ENCODE peak calls at places on chromosomes 16 and 17, in four cellular contexts. One of them, this sample, is unnamed. For H3K36me3, the result is how much of the 10 kb centered on the place peaks cover.

GRCh38 chr16:64983983-64984382 is 137.9 kb downstream of the CDH11 start:
- DNase-seq in ascending aorta: no peak
- DNase-seq in left lung: no peak
- DNase-seq in tibial artery: no peak
- DNase-seq in this sample: no peak

GRCh38 chr17:80478487-80479245 is 2.3 kb upstream of the NPTX1 start:
- DNase-seq in ascending aorta: no peak
- DNase-seq in left lung: no peak
- DNase-seq in tibial artery: no peak
- DNase-seq in this sample: no peak

GRCh38 chr16:82262244-82262643 is 92.2 kb upstream of the MPHOSPH6 start:
- DNase-seq in ascending aorta: no peak
- DNase-seq in left lung: no peak
- DNase-seq in tibial artery: no peak
- DNase-seq in this sample: no peak

GRCh38 chr17:17983376-17983775 is 10.7 kb downstream of the DRC3 start:
- DNase-seq in ascending aorta: no peak
- DNase-seq in left lung: no peak
- DNase-seq in tibial artery: no peak
- DNase-seq in this sample: no peak

GRCh38 chr16:55605756-55606155 is 39.3 kb downstream of the CAPNS2 start:
- DNase-seq in ascending aorta: no peak
- DNase-seq in left lung: no peak
- DNase-seq in tibial artery: no peak
- DNase-seq in this sample: no peak

GRCh38 chr16:69150146-69150865 is 17.9 kb downstream of the UTP4 start:
- DNase-seq in ascending aorta: no peak
- DNase-seq in left lung: no peak
- DNase-seq in tibial artery: no peak
- DNase-seq in this sample: no peak

GRCh38 chr17:33667052-33667509 is 374.0 kb upstream of the ASIC2 start:
- DNase-seq in ascending aorta: no peak
- DNase-seq in left lung: no peak
- DNase-seq in tibial artery: no peak
- DNase-seq in this sample: no peak

GRCh38 chr16:88430185-88430523 is 22.9 kb upstream of the ZFPM1 start:
- DNase-seq in ascending aorta: no peak
- DNase-seq in left lung: no peak
- DNase-seq in tibial artery: no peak
- DNase-seq in this sample: no peak

GRCh38 chr16:77842468-77842867 is 54.1 kb downstream of the VAT1L start:
- DNase-seq in ascending aorta: no peak
- DNase-seq in left lung: no peak
- DNase-seq in tibial artery: no peak
- DNase-seq in this sample: no peak

GRCh38 chr16:75053791-75054555 is 55.1 kb downstream of the ZNRF1 start:
- DNase-seq in ascending aorta: no peak
- DNase-seq in left lung: peak
- DNase-seq in tibial artery: no peak
- DNase-seq in this sample: no peak

GRCh38 chr17:67078292-67078691 is 33.9 kb downstream of the CACNG1 start:
- DNase-seq in ascending aorta: no peak
- DNase-seq in left lung: no peak
- DNase-seq in tibial artery: no peak
- DNase-seq in this sample: no peak

GRCh38 chr17:66900126-66901010 is 64.1 kb upstream of the CACNG4 start:
- DNase-seq in ascending aorta: no peak
- DNase-seq in left lung: no peak
- DNase-seq in tibial artery: no peak
- DNase-seq in this sample: no peak

GRCh38 chr17:50114849-50115357 is 15.1 kb downstream of the SAMD14 start:
- DNase-seq in ascending aorta: no peak
- DNase-seq in left lung: no peak
- DNase-seq in tibial artery: no peak
- DNase-seq in this sample: no peak

GRCh38 chr17:77863814-77864161 is 94.7 kb upstream of the TNRC6C start:
- DNase-seq in ascending aorta: no peak
- DNase-seq in left lung: peak
- DNase-seq in tibial artery: peak
- DNase-seq in this sample: no peak

GRCh38 chr17:29650407-29650806 is 27.7 kb upstream of the CORO6 start:
- DNase-seq in ascending aorta: no peak
- DNase-seq in left lung: no peak
- DNase-seq in tibial artery: no peak
- DNase-seq in this sample: no peak
- H3K36me3 ChIP-seq in ascending aorta: under half
- H3K36me3 ChIP-seq in left lung: under half
- H3K36me3 ChIP-seq in tibial artery: under half
- H3K36me3 ChIP-seq in this sample: under half

DNA sequence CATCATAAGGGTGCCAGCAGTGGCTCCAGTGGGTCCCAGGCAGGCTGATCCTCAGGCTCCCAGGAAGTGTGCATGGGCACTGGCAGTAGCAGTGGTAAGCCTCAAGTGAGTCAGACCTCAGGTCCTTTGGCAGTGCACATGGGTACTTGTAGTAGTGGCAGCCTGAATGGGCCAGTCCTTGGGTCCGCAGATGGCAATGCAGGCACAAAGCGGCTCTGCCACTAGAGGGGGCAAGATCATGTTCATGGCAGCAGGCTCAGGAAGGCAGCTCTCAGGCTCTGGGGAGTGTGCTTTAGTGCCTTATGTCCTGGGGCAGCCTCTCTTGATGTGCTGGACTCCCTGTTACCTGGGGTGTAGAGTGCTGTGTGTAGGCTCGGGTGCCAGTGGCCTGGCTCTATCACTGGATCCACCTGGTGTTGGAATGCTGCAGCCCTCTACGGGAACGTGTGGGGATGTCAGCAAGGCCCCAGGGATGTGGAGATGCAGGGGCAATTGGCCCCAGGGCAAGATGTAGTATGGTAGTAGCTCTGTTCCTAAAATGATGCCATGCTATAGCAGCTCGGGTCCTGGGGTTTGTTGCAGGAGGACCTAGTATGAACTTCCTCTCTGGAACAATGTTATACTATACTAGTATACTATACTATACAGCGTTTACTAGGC is 11.0 kb downstream of the ACSM3 start:
- DNase-seq in ascending aorta: no peak
- DNase-seq in left lung: peak
- DNase-seq in tibial artery: no peak
- DNase-seq in this sample: no peak
- TF ChIP-seq CTCF in ascending aorta: no peak
- TF ChIP-seq CTCF in left lung: peak
- TF ChIP-seq CTCF in tibial artery: peak
- TF ChIP-seq CTCF in this sample: peak

GRCh38 chr16:85234310-85235235 is 122.3 kb upstream of the CIBAR2 start:
- DNase-seq in ascending aorta: no peak
- DNase-seq in left lung: peak
- DNase-seq in tibial artery: peak
- DNase-seq in this sample: no peak
- H3K4me3 ChIP-seq in ascending aorta: peak
- H3K4me3 ChIP-seq in left lung: peak
- H3K4me3 ChIP-seq in tibial artery: peak
- H3K4me3 ChIP-seq in this sample: peak

GRCh38 chr17:29546085-29546484 is 20.8 kb downstream of the ABHD15 start:
- DNase-seq in ascending aorta: no peak
- DNase-seq in left lung: no peak
- DNase-seq in tibial artery: no peak
- DNase-seq in this sample: no peak
- H3K36me3 ChIP-seq in ascending aorta: under half
- H3K36me3 ChIP-seq in left lung: under half
- H3K36me3 ChIP-seq in tibial artery: under half
- H3K36me3 ChIP-seq in this sample: under half

DNA sequence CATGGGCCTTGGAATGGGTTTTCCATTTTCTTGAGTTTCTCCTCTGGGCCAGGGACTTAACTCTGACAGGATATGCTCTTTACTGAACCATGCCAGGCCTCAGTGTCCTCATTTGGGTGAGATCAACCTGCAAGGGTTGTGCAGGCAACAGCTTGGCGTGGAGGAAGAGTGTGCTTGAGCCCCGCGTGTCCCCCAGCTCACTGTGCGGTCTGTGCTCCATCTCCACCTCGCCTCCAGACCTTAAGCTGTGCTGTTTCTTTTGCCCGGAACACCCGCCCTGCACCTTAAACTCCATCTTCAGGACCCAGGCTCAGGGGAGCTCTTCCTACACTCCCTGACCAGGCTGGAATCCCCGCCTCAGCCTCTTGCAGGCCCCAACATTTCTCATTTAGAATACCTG is 9.7 kb downstream of the RUSF1 start:
- DNase-seq in ascending aorta: no peak
- DNase-seq in left lung: no peak
- DNase-seq in tibial artery: no peak
- DNase-seq in this sample: no peak
- TF ChIP-seq CTCF in ascending aorta: no peak
- TF ChIP-seq CTCF in left lung: no peak
- TF ChIP-seq CTCF in tibial artery: no peak
- TF ChIP-seq CTCF in this sample: no peak

DNA sequence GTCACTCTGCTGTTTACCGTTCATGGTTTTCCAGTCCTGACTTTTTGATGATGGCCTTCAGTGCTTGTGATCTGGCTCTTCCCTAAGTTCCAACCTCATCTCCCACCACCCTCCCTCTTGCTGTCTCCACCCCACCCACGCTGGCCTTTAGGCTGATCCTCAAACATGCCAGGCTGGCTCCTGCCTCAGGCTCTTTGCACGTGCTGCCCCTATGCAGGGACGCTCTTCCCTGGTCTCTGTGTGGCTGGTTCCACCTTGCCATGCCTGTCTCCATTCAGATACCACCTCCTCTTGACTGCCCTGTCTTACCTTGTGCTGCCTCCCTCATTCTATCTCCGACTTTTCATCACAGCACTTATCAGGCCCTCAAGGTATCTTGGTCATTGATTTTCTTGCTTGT is 228.8 kb downstream of the SNX29 start:
- DNase-seq in ascending aorta: no peak
- DNase-seq in left lung: no peak
- DNase-seq in tibial artery: no peak
- DNase-seq in this sample: no peak
- H3K4me3 ChIP-seq in ascending aorta: no peak
- H3K4me3 ChIP-seq in left lung: no peak
- H3K4me3 ChIP-seq in tibial artery: no peak
- H3K4me3 ChIP-seq in this sample: no peak

DNA sequence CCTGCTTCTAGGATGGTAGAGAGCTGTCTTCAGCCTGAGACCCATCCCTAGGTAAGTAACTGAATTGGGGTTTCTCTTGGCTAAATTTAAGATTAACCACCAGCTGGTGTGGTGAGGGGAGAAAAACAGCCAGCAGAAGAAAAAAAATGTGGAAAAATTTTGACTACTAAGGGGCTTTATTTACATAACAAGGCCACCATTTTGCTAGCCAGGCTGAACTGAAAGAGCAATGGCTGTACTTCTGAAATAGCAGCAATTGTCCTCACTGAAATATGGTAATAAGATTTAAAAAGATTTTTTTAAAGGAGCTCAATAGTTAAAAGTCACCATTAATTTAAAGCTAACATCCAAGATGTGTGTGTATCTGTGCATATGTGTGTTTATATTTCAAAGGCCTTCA is 12.4 kb upstream of the TRIM25 start:
- DNase-seq in ascending aorta: no peak
- DNase-seq in left lung: no peak
- DNase-seq in tibial artery: no peak
- DNase-seq in this sample: no peak
- H3K36me3 ChIP-seq in ascending aorta: under half
- H3K36me3 ChIP-seq in left lung: under half
- H3K36me3 ChIP-seq in tibial artery: under half
- H3K36me3 ChIP-seq in this sample: under half

DNA sequence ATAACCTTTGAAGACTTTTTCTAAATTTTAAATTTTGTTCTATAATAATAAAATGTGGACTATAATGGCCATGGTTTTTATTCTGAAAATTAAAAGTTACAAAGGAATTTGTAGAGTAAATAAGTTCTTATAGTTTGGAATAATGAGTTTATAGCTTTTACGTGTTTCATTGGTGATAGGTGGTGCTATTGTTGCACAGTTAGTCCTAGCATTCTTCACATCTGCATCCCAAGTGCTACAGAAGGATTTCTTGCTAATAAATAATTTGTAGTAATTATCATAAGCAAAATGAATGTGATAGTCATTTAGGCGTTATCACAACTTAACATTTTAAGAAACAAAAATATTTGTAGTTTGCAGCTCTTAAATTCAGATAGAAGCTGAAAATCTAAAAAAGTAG is 67.9 kb downstream of the BCAS3 start:
- DNase-seq in ascending aorta: no peak
- DNase-seq in left lung: no peak
- DNase-seq in tibial artery: no peak
- DNase-seq in this sample: no peak
- TF ChIP-seq CTCF in ascending aorta: peak
- TF ChIP-seq CTCF in left lung: no peak
- TF ChIP-seq CTCF in tibial artery: no peak
- TF ChIP-seq CTCF in this sample: no peak